ENCODE peak calls at places on chromosomes 7 and 10, in six cellular contexts. W, U, A, B, E and Q are unnamed samples.

GRCh38 chr10:60877777-60878120 is 66.2 kb downstream of the RHOBTB1 start:
- DNase-seq in W (no peak), U (no peak), A (no peak), B (no peak), E (no peak), Q (no peak)

GRCh38 chr10:100996678-100997363 is 2.8 kb upstream of the LZTS2 start:
- DNase-seq in W (peak; percentile 87), U (no peak), A (peak; percentile 50), B (peak; percentile 49), E (peak; percentile 55), Q (no peak)

GRCh38 chr10:12909836-12910185 is 91.7 kb downstream of the CCDC3 start:
- DNase-seq in W (no peak), U (no peak), A (no peak), B (no peak), E (peak; percentile 15), Q (no peak)

GRCh38 chr7:6579446-6579845 is 2.2 kb downstream of the ZDHHC4 start:
- DNase-seq in W (peak; percentile 14), U (no peak), A (no peak), B (no peak), E (no peak), Q (no peak)

GRCh38 chr10:8628351-8628750 is 573.9 kb downstream of the GATA3 start:
- DNase-seq in W (no peak), U (no peak), A (no peak), B (no peak), E (no peak), Q (no peak)

GRCh38 chr7:106071356-106071998 is 40.6 kb downstream of the SYPL1 start:
- DNase-seq in W (peak; percentile 83), U (peak; percentile 35), A (peak; percentile 42), B (peak; percentile 85), E (peak; percentile 68), Q (peak; percentile 71)

GRCh38 chr10:72276013-72276387 is 2.3 kb downstream of the DDIT4 start:
- DNase-seq in W (peak; percentile 49), U (peak; percentile 66), A (no peak), B (peak; percentile 75), E (peak; percentile 66), Q (peak; percentile 66)

GRCh38 chr7:92588561-92588960 is 1.6 kb downstream of the FAM133B start:
- DNase-seq in W (no peak), U (peak; percentile 18), A (no peak), B (no peak), E (no peak), Q (no peak)

GRCh38 chr10:27822286-27822685 is 76.7 kb upstream of the MKX start:
- DNase-seq in W (no peak), U (peak; percentile 0), A (no peak), B (no peak), E (no peak), Q (no peak)

GRCh38 chr10:21989453-21990154 is 13.9 kb downstream of the DNAJC1 start:
- DNase-seq in W (no peak), U (peak; percentile 90), A (peak; percentile 24), B (peak; percentile 26), E (peak; percentile 39), Q (peak; percentile 56)

GRCh38 chr7:98701372-98701771 is 84.3 kb downstream of the NPTX2 start:
- DNase-seq in W (no peak), U (no peak), A (no peak), B (no peak), E (no peak), Q (no peak)

GRCh38 chr10:14084875-14085274 is 245.8 kb downstream of the FRMD4A start:
- DNase-seq in W (no peak), U (no peak), A (no peak), B (no peak), E (no peak), Q (no peak)

GRCh38 chr7:130912086-130912909 is 178.3 kb upstream of the KLF14 start:
- DNase-seq in W (no peak), U (peak; percentile 82), A (no peak), B (no peak), E (no peak), Q (peak; percentile 65)

GRCh38 chr7:82631998-82632397 is 188.4 kb upstream of the CACNA2D1 start:
- DNase-seq in W (no peak), U (peak; percentile 41), A (no peak), B (no peak), E (no peak), Q (no peak)

GRCh38 chr7:37918526-37918925 is 1.9 kb upstream of the SFRP4 start:
- DNase-seq in W (no peak), U (no peak), A (no peak), B (no peak), E (no peak), Q (no peak)

GRCh38 chr10:49295297-49295696 is 3.7 kb upstream of the C10orf71 start:
- DNase-seq in W (no peak), U (no peak), A (no peak), B (no peak), E (no peak), Q (no peak)

GRCh38 chr7:133102276-133103060 is 20.6 kb upstream of the CHCHD3 start:
- DNase-seq in W (no peak), U (no peak), A (no peak), B (no peak), E (no peak), Q (no peak)

GRCh38 chr7:32336726-32337125 is 153.5 kb downstream of the LSM5 start:
- DNase-seq in W (no peak), U (no peak), A (no peak), B (no peak), E (no peak), Q (no peak)

GRCh38 chr10:61399386-61399785 is 53.8 kb downstream of the TMEM26 start:
- DNase-seq in W (no peak), U (no peak), A (no peak), B (no peak), E (no peak), Q (no peak)

GRCh38 chr10:132634241-132634946 is 96.8 kb downstream of the INPP5A start:
- DNase-seq in W (peak; percentile 51), U (no peak), A (no peak), B (peak; percentile 71), E (peak; percentile 69), Q (peak; percentile 54)

GRCh38 chr7:87797395-87797794 is 78.8 kb downstream of the SLC25A40 start:
- DNase-seq in W (no peak), U (no peak), A (no peak), B (no peak), E (no peak), Q (no peak)

GRCh38 chr10:112022196-112022595 is 161.4 kb downstream of the GPAM start:
- DNase-seq in W (no peak), U (no peak), A (no peak), B (no peak), E (no peak), Q (no peak)

GRCh38 chr10:71401056-71401455 is 4.3 kb downstream of the CDH23 start:
- DNase-seq in W (no peak), U (no peak), A (no peak), B (no peak), E (no peak), Q (no peak)

GRCh38 chr7:77878500-77878899 is 79.9 kb downstream of the PHTF2 start:
- DNase-seq in W (no peak), U (no peak), A (no peak), B (no peak), E (no peak), Q (no peak)

GRCh38 chr7:132422502-132423101 is 153.7 kb downstream of the PLXNA4 start:
- DNase-seq in W (no peak), U (no peak), A (no peak), B (no peak), E (no peak), Q (no peak)

GRCh38 chr7:24381919-24382505 is 98.0 kb downstream of the NPY start:
- DNase-seq in W (no peak), U (peak; percentile 30), A (no peak), B (no peak), E (no peak), Q (peak; percentile 37)

GRCh38 chr7:18475488-18475887 is 20.1 kb upstream of the HDAC9 start:
- DNase-seq in W (no peak), U (no peak), A (no peak), B (no peak), E (no peak), Q (no peak)
- H3K27ac ChIP-seq in W (no peak overlapping the region), U (no peak overlapping the region), A (no peak overlapping the region), B (no peak overlapping the region), E (no peak overlapping the region), Q (no peak overlapping the region)

DNA sequence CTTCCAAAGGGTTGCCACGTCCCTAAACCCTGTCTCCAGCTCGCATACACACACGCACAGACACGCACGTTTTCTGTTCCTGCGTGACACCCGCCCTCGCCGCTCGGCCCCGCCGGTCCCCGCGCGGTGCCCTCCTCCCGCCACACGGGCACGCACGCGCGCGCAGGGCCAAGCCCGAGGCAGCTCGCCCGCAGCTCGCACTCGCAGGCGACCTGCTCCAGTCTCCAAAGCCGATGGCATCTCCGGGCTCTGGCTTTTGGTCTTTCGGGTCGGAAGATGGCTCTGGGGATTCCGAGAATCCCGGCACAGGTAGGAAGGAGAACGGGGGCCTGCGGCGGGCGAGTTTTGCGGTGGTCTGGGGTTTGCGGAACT is at the start of gene GAD2:
- DNase-seq in W (no peak), U (no peak), A (no peak), B (no peak), E (no peak), Q (no peak)
- H3K4me1 ChIP-seq in W (peaks cover 4% of the 10 kb centered on the region), U (peaks cover 19% of the 10 kb centered on the region), A (peaks cover 15% of the 10 kb centered on the region), B (no peaks in the 10 kb centered on the region), E (peaks cover 27% of the 10 kb centered on the region), Q (no peaks in the 10 kb centered on the region)

DNA sequence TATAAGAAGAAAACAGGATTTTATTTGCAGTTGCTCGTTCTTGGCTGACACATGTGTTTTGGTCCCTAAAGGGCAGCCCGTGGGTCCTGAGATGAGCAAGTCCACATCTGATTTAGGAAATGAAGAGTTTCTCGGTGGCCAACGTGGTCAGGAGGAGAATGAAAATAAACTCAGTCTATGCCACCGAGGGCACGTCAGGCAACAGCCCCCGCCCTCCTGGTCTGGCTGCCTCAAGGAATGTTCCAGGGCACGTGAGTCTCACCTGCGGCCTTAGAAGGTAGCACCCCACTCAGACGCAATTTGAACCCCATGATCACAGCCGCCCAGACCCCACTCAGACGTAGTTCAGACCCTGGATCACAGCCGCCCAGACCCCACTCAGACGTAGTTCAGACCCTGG is 197.2 kb downstream of the ADARB2 start:
- DNase-seq in W (no peak), U (no peak), A (no peak), B (no peak), E (peak; percentile 0), Q (no peak)
- H3K27ac ChIP-seq in W (no peak overlapping the region), U (no peak overlapping the region), A (no peak overlapping the region), B (no peak overlapping the region), E (no peak overlapping the region), Q (no peak overlapping the region)

DNA sequence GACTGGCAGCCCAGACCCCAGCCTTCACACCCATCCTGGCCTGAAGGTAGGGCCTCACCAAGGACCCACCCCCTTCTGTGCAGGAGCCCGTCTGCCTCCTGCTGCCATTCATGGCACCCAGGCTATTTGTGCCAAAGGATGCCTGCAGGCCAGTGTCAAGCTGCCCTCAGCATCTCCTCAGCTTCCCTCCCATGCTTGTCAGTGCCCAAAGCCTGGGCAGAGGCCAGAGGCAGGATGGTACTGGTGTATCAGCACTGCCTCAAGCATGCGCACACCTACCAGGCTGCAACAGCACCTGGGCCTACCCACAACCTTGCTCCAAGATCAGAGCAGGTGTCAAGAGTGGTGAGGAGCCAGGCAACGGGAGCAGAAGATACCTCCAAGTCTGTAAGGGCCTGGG is 27.6 kb downstream of the SFTPA1 start:
- DNase-seq in W (peak; percentile 50), U (no peak), A (no peak), B (no peak), E (no peak), Q (no peak)
- H3K4me1 ChIP-seq in W (no peaks in the 10 kb centered on the region), U (no peaks in the 10 kb centered on the region), A (no peaks in the 10 kb centered on the region), B (no peaks in the 10 kb centered on the region), E (no peaks in the 10 kb centered on the region), Q (no peaks in the 10 kb centered on the region)